ENCODE peak calls at places on chromosomes 16 and 17, in five cellular contexts. One of them, this sample, is unnamed.

GRCh38 chr16:67481561-67482259 is 753 bp upstream of the ATP6V0D1 start:
- DNase-seq in CD8-positive, alpha-beta memory T cell: peak
- DNase-seq in epithelial cell of esophagus: no peak
- DNase-seq in naive thymus-derived CD4-positive, alpha-beta T cell: no peak
- DNase-seq in NCI-H748 treated with DMSO at 0.1 percent for 48 hours: no peak
- DNase-seq in this sample: peak

GRCh38 chr16:66696669-66697630 is at the start of gene CMTM4:
- DNase-seq in CD8-positive, alpha-beta memory T cell: peak
- DNase-seq in epithelial cell of esophagus: peak
- DNase-seq in naive thymus-derived CD4-positive, alpha-beta T cell: peak
- DNase-seq in NCI-H748 treated with DMSO at 0.1 percent for 48 hours: peak
- DNase-seq in this sample: peak

GRCh38 chr17:79043931-79044320 is 20.0 kb downstream of the C1QTNF1 start:
- DNase-seq in CD8-positive, alpha-beta memory T cell: no peak
- DNase-seq in epithelial cell of esophagus: no peak
- DNase-seq in naive thymus-derived CD4-positive, alpha-beta T cell: no peak
- DNase-seq in NCI-H748 treated with DMSO at 0.1 percent for 48 hours: no peak
- DNase-seq in this sample: no peak

GRCh38 chr17:41801374-41802062 is 10.2 kb downstream of the P3H4 start:
- DNase-seq in CD8-positive, alpha-beta memory T cell: peak
- DNase-seq in epithelial cell of esophagus: peak
- DNase-seq in naive thymus-derived CD4-positive, alpha-beta T cell: peak
- DNase-seq in NCI-H748 treated with DMSO at 0.1 percent for 48 hours: peak
- DNase-seq in this sample: peak

GRCh38 chr17:17079761-17080160 is 37.5 kb downstream of the MPRIP start:
- DNase-seq in CD8-positive, alpha-beta memory T cell: no peak
- DNase-seq in epithelial cell of esophagus: no peak
- DNase-seq in naive thymus-derived CD4-positive, alpha-beta T cell: no peak
- DNase-seq in NCI-H748 treated with DMSO at 0.1 percent for 48 hours: no peak
- DNase-seq in this sample: no peak

GRCh38 chr17:61409301-61410099 is 9.9 kb downstream of the TBX2 start:
- DNase-seq in CD8-positive, alpha-beta memory T cell: no peak
- DNase-seq in epithelial cell of esophagus: peak
- DNase-seq in naive thymus-derived CD4-positive, alpha-beta T cell: peak
- DNase-seq in NCI-H748 treated with DMSO at 0.1 percent for 48 hours: no peak
- DNase-seq in this sample: peak

GRCh38 chr17:56835259-56835575 is 1.3 kb downstream of the DGKE start:
- DNase-seq in CD8-positive, alpha-beta memory T cell: no peak
- DNase-seq in epithelial cell of esophagus: no peak
- DNase-seq in naive thymus-derived CD4-positive, alpha-beta T cell: no peak
- DNase-seq in NCI-H748 treated with DMSO at 0.1 percent for 48 hours: no peak
- DNase-seq in this sample: no peak

GRCh38 chr17:16215002-16215272 is 397 bp downstream of the NCOR1 start:
- DNase-seq in CD8-positive, alpha-beta memory T cell: peak
- DNase-seq in epithelial cell of esophagus: peak
- DNase-seq in naive thymus-derived CD4-positive, alpha-beta T cell: no peak
- DNase-seq in NCI-H748 treated with DMSO at 0.1 percent for 48 hours: peak
- DNase-seq in this sample: peak

GRCh38 chr16:24999088-24999670 is 16.0 kb downstream of the ARHGAP17 start:
- DNase-seq in CD8-positive, alpha-beta memory T cell: no peak
- DNase-seq in epithelial cell of esophagus: no peak
- DNase-seq in naive thymus-derived CD4-positive, alpha-beta T cell: no peak
- DNase-seq in NCI-H748 treated with DMSO at 0.1 percent for 48 hours: no peak
- DNase-seq in this sample: no peak

GRCh38 chr17:39107973-39108372 is 43.5 kb downstream of the PLXDC1 start:
- DNase-seq in CD8-positive, alpha-beta memory T cell: no peak
- DNase-seq in epithelial cell of esophagus: no peak
- DNase-seq in naive thymus-derived CD4-positive, alpha-beta T cell: no peak
- DNase-seq in NCI-H748 treated with DMSO at 0.1 percent for 48 hours: no peak
- DNase-seq in this sample: no peak